ENCODE peak calls at places on chromosomes 13 and 19, in five cellular contexts. W is right cardiac atrium, N is H1, F is cardiac muscle cell, X is heart left ventricle. Y is an unnamed sample.

GRCh38 chr13:98461525-98462240 is 115.2 kb downstream of the STK24 start:
- DNase-seq in W (no peak), N (no peak), F (no peak), X (no peak), Y (no peak)

GRCh38 chr19:10007811-10008211 is 2.5 kb downstream of the COL5A3 start:
- DNase-seq in W (peak), N (no peak), F (no peak), X (peak), Y (no peak)

GRCh38 chr19:13398780-13399726 is 107.2 kb downstream of the CACNA1A start:
- DNase-seq in W (no peak), N (no peak), F (no peak), X (no peak), Y (no peak)

GRCh38 chr13:30623392-30623791 is 5.7 kb downstream of the USPL1 start:
- DNase-seq in W (no peak), N (no peak), F (no peak), X (no peak), Y (no peak)

GRCh38 chr19:50723735-50724521 is 764 bp downstream of the CLEC11A start:
- DNase-seq in W (no peak), N (no peak), F (no peak), X (peak), Y (no peak)

GRCh38 chr19:51652266-51652665 is 5.6 kb upstream of the SIGLEC14 start:
- DNase-seq in W (no peak), N (no peak), F (no peak), X (no peak), Y (no peak)

GRCh38 chr19:53809518-53810186 is 14.5 kb downstream of the NLRP12 start:
- DNase-seq in W (peak), N (peak), F (no peak), X (no peak), Y (no peak)

GRCh38 chr19:16027528-16027927 is 48.8 kb upstream of the TPM4 start:
- DNase-seq in W (no peak), N (no peak), F (no peak), X (no peak), Y (no peak)

GRCh38 chr19:45153339-45154063 is 7.3 kb downstream of the NKPD1 start:
- DNase-seq in W (peak), N (no peak), F (peak), X (peak), Y (peak)

GRCh38 chr19:17107546-17108452 is 32.2 kb downstream of the MYO9B start:
- DNase-seq in W (peak), N (no peak), F (no peak), X (peak), Y (no peak)

GRCh38 chr19:17103177-17103576 is 27.6 kb downstream of the MYO9B start:
- DNase-seq in W (no peak), N (peak), F (no peak), X (no peak), Y (no peak)

GRCh38 chr19:17105548-17105947 is 30.0 kb downstream of the MYO9B start:
- DNase-seq in W (no peak), N (no peak), F (no peak), X (no peak), Y (no peak)

GRCh38 chr19:17101686-17102628 is 26.4 kb downstream of the MYO9B start:
- DNase-seq in W (no peak), N (no peak), F (no peak), X (no peak), Y (no peak)

DNA sequence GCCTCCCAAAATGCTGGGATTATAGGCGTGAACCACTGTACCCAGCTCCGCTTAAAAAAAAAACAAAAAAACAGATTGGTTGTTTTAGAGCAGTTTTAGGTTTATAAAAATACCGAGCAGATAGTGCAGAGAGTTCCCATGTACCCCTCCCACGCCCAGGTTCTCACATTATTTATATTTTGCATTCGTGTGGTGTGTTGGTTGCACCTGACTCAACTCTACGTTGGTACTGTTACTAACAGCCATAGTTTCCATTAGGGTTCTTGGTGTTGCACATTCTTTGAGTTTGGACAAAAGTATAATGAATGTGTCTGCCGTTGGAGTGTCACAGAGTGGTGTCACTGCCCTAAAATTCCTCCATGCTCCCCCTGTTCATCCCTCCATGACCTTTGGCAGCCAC is 29.1 kb downstream of the MYO9B start:
- DNase-seq in W (no peak), N (no peak), F (no peak), X (no peak), Y (no peak)
- H3K27ac ChIP-seq in W (no peak), N (no peak), F (no peak), X (no peak), Y (no peak)

DNA sequence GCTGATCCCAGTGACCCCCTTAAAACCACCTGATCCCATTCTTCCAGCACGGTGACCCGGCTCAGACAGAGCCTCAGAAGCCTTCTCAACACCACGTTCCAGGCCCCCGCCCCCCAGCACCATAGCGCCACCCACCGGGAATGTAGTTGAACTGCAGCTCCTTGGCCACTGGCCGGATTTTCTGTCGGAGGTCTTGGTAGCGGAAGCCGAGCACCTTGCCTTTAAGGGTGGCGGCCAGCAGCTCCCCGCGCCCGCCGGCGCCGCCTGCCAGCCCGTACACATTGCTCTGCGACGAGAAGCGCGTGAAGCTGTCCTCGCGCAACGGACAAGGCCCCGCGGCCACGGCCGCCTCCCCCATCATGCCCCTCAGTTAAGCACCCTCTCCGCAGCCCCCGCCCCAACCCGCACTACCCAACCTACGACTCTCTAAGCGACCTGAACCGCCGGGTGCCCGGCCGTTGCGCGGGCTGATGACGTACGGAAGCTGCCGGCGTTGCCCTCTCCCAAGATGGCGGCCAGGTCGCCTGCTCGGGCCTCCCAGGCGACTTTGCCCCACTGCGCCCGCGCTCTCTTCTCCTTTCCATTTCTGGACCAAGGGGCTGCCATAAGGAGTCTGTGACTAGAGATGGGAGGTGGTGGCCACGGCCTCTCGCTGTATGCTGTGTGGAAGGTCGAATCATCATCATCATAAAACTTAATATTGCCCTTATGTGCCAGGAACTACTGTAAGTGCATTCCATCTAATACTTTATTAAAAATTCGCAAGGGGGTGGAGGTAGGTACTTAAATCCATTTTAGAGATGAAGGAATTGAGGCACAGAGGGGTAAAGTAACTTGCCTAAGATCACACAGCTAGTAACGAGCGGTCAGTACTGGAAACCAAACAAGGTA is at the start of gene KPTN:
- DNase-seq in W (peak), N (peak), F (peak), X (peak), Y (peak)
- H3K27ac ChIP-seq in W (peak), N (peak), F (peak), X (peak), Y (peak)

GRCh38 chr13:47332149-47332548 is 435.3 kb upstream of the HTR2A start:
- DNase-seq in W (no peak), N (no peak), F (no peak), X (no peak), Y (no peak)

GRCh38 chr13:47334173-47334572 is 437.3 kb upstream of the HTR2A start:
- DNase-seq in W (no peak), N (no peak), F (no peak), X (no peak), Y (no peak)

DNA sequence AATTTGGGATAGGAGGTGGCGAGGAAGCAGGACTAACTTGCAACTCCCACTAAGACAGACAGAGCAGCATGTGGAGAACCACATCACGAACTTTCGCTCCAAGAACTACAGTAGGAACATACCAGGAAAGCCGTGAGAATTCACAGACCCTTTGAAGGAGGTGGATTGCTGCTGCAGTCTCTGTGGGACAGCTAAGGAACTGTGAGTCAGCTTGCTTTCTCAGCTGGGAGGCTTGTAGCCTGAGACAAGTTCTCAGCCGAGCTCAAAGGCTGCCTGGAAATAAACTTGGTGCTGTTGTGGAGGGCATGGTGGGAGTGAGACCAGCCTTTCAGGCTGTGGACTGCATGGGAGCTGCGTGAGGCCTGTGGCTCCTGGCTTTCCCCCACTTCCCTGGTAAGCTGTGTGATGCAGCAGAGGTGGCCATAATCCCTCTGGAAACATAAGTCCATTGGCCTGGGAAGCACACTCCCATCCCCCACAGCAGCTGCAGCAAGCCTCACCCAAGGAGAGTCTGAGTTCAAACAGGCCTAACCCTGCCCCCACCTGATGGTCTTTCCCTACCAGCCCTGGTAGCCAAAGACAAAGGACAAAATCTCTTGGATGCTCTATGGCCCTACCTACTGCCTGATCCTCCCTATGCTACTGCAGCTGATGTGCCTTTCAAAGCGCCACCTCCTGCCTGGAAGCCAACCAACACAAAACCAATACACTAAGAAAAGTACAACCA is 441.1 kb upstream of the HTR2A start:
- DNase-seq in W (peak), N (no peak), F (peak), X (no peak), Y (no peak)
- H3K27ac ChIP-seq in W (no peak), N (no peak), F (no peak), X (no peak), Y (no peak)

GRCh38 chr13:50236898-50237318 is 221.7 kb downstream of the KCNRG start:
- DNase-seq in W (no peak), N (no peak), F (no peak), X (no peak), Y (no peak)
- H3K27ac ChIP-seq in W (no peak), N (no peak), F (no peak), X (no peak), Y (no peak)